ENCODE peak calls at places on chromosomes 7 and 10, in seven cellular contexts. Y, O, A, S, M, Q and H are unnamed samples.

GRCh38 chr7:29177963-29178612 is 16.5 kb upstream of the CHN2 start:
- DNase-seq in Y (no peak), O (peak), A (peak), S (no peak), M (no peak), Q (no peak), H (peak)

GRCh38 chr7:8260871-8261707 is 878 bp downstream of the ICA1 start:
- DNase-seq in Y (peak), O (peak), A (peak), S (no peak), M (no peak), Q (peak), H (peak)

GRCh38 chr10:480928-481551 is 208.4 kb downstream of the DIP2C start:
- DNase-seq in Y (peak), O (no peak), A (no peak), S (no peak), M (no peak), Q (no peak), H (no peak)

GRCh38 chr7:11716185-11716584 is 115.8 kb downstream of the THSD7A start:
- DNase-seq in Y (peak), O (no peak), A (peak), S (no peak), M (no peak), Q (no peak), H (no peak)

GRCh38 chr7:46880508-46881196 is 701.3 kb downstream of the TNS3 start:
- DNase-seq in Y (no peak), O (no peak), A (no peak), S (peak), M (no peak), Q (no peak), H (no peak)

GRCh38 chr7:110507832-110508231 is 583.1 kb upstream of the LRRN3 start:
- DNase-seq in Y (peak), O (no peak), A (no peak), S (no peak), M (no peak), Q (no peak), H (no peak)

GRCh38 chr7:66627876-66628360 is 763 bp upstream of the KCTD7 start:
- DNase-seq in Y (no peak), O (no peak), A (no peak), S (no peak), M (no peak), Q (no peak), H (peak)

GRCh38 chr7:8442295-8442813 is 8.9 kb downstream of the NXPH1 start:
- DNase-seq in Y (no peak), O (no peak), A (no peak), S (no peak), M (no peak), Q (no peak), H (no peak)

GRCh38 chr7:41122256-41122987 is 580.5 kb downstream of the INHBA start:
- DNase-seq in Y (no peak), O (no peak), A (no peak), S (no peak), M (no peak), Q (no peak), H (no peak)

GRCh38 chr10:50367732-50368131 is 116.4 kb upstream of the ASAH2 start:
- DNase-seq in Y (no peak), O (peak), A (peak), S (no peak), M (peak), Q (no peak), H (peak)

GRCh38 chr10:79192677-79193003 is 123.9 kb downstream of the ZMIZ1 start:
- DNase-seq in Y (no peak), O (no peak), A (peak), S (no peak), M (peak), Q (no peak), H (no peak)

GRCh38 chr10:122475130-122475529 is 13.8 kb downstream of the HTRA1 start:
- DNase-seq in Y (no peak), O (no peak), A (no peak), S (no peak), M (no peak), Q (no peak), H (no peak)

GRCh38 chr7:76191783-76192240 is 9.9 kb upstream of the SRRM3 start:
- DNase-seq in Y (no peak), O (no peak), A (peak), S (no peak), M (peak), Q (no peak), H (no peak)

GRCh38 chr7:120735791-120736190 is 122.2 kb downstream of the TSPAN12 start:
- DNase-seq in Y (no peak), O (no peak), A (no peak), S (no peak), M (no peak), Q (no peak), H (no peak)

GRCh38 chr10:52308251-52309031 is 5.6 kb upstream of the DKK1 start:
- DNase-seq in Y (peak), O (peak), A (peak), S (peak), M (peak), Q (peak), H (peak)

GRCh38 chr7:117946201-117946633 is 73.0 kb upstream of the CTTNBP2 start:
- DNase-seq in Y (no peak), O (no peak), A (no peak), S (no peak), M (no peak), Q (peak), H (no peak)

GRCh38 chr7:111855842-111856227 is 293.5 kb upstream of the IMMP2L start:
- DNase-seq in Y (no peak), O (no peak), A (no peak), S (no peak), M (no peak), Q (no peak), H (no peak)

GRCh38 chr7:98360221-98361124 is 40.4 kb downstream of the BAIAP2L1 start:
- DNase-seq in Y (no peak), O (no peak), A (peak), S (no peak), M (no peak), Q (no peak), H (no peak)

GRCh38 chr7:100545636-100546128 is 6.7 kb downstream of the AGFG2 start:
- DNase-seq in Y (peak), O (peak), A (peak), S (peak), M (peak), Q (no peak), H (peak)

GRCh38 chr10:86765548-86765947 is 9.1 kb downstream of the BMPR1A start:
- DNase-seq in Y (no peak), O (no peak), A (no peak), S (no peak), M (no peak), Q (no peak), H (no peak)

GRCh38 chr7:101743241-101743994 is 74.0 kb upstream of the CUX1 start:
- DNase-seq in Y (peak), O (peak), A (peak), S (peak), M (peak), Q (peak), H (peak)

GRCh38 chr10:122565766-122566206 is 5.2 kb downstream of the DMBT1 start:
- DNase-seq in Y (peak), O (peak), A (peak), S (no peak), M (peak), Q (peak), H (peak)

GRCh38 chr10:94677691-94678090 is 5.8 kb upstream of the CYP2C18 start:
- DNase-seq in Y (no peak), O (no peak), A (peak), S (no peak), M (no peak), Q (no peak), H (no peak)

GRCh38 chr7:96679886-96680285 is 29.8 kb downstream of the SEM1 start:
- DNase-seq in Y (no peak), O (no peak), A (no peak), S (no peak), M (no peak), Q (no peak), H (no peak)

GRCh38 chr10:7045891-7046599 is 364.8 kb downstream of the SFMBT2 start:
- DNase-seq in Y (no peak), O (no peak), A (no peak), S (peak), M (no peak), Q (no peak), H (peak)

GRCh38 chr10:120949511-120950102 is 98.4 kb downstream of the WDR11 start:
- DNase-seq in Y (no peak), O (no peak), A (no peak), S (no peak), M (no peak), Q (no peak), H (no peak)

GRCh38 chr7:16579216-16579615 is 52.6 kb downstream of the LRRC72 start:
- DNase-seq in Y (no peak), O (no peak), A (no peak), S (no peak), M (no peak), Q (no peak), H (no peak)

GRCh38 chr10:131128731-131129130 is 182.8 kb downstream of the TCERG1L start:
- DNase-seq in Y (no peak), O (no peak), A (no peak), S (no peak), M (no peak), Q (no peak), H (no peak)

GRCh38 chr7:143934526-143935340 is at the start of gene OR2F2:
- DNase-seq in Y (no peak), O (no peak), A (no peak), S (no peak), M (peak), Q (no peak), H (no peak)

GRCh38 chr10:6328708-6329423 is 126.1 kb downstream of the PFKFB3 start:
- DNase-seq in Y (no peak), O (no peak), A (no peak), S (no peak), M (no peak), Q (no peak), H (no peak)

DNA sequence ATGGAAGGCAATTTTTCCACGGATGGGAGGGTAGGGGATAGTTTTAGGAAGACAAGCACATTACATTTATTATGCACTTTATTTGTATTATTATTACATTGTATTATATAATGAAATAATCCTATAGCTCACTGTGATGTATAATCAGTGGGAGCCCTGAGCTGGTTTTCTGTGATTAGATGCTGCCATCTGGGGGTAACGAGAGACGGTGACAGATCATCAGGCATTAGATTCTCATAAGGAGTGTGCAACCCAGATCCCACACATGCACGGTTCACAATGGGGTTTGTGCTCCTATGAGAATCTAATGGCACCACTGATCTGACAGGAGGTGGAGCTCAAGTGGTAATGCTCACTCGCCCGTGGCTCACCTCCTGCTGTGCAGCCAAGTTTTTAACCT is 103.9 kb upstream of the STK17A start:
- DNase-seq in Y (no peak), O (no peak), A (no peak), S (no peak), M (no peak), Q (no peak), H (peak)
- TF ChIP-seq CTCF in Y (no peak), O (no peak), A (peak), S (no peak), M (no peak), Q (no peak), H (peak)

DNA sequence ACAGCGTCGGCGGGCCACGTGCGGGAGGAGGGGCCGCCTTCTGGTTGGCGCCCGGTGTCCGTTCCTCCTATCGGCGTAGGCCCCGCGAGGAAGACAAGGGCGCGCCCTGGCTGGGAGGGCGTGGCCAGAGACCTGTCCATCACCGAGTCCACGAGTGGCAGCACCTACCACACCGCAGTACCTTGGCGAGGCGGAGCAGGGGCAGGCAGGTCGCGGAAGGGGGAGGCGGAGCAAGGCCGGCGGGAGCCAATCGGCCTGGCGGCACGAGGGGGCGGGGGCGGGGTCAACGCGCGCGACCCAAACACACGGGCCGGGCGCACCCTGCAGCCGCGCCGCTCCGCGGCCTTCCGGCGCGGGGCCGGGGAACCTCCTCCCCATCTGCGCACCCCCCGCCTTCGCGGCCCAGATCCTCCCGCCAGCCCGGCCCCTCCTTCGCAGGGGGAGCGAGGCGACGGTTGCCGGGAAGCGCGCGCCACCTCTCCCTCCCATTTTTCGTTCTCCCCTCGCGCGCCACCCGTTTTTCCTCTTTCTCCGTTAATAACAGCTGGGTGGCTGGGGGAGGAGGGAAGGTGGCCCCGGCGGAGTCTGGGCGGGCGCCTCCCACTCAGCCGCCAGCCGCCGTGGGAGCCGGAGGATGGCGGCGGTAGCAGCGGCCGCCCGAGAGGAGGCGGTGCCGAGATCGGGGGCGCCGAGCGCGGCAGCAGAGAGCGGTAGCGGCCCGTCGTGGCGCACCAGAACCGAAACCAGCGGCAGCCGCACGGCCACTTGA is at the start of gene ZNRF2:
- DNase-seq in Y (peak), O (peak), A (peak), S (peak), M (peak), Q (peak), H (peak)
- TF ChIP-seq CTCF in Y (peak), O (peak), A (peak), S (peak), M (peak), Q (no peak), H (peak)

GRCh38 chr10:92592761-92593552 is at the start of gene KIF11:
- DNase-seq in Y (peak), O (peak), A (peak), S (peak), M (peak), Q (peak), H (peak)

GRCh38 chr10:92593553-92594046 is 670 bp downstream of the KIF11 start:
- DNase-seq in Y (no peak), O (no peak), A (no peak), S (no peak), M (no peak), Q (no peak), H (no peak)

GRCh38 chr10:92591550-92592140 is 1.3 kb upstream of the KIF11 start:
- DNase-seq in Y (peak), O (peak), A (peak), S (peak), M (peak), Q (peak), H (peak)

GRCh38 chr10:92594194-92594593 is 1.3 kb downstream of the KIF11 start:
- DNase-seq in Y (no peak), O (no peak), A (no peak), S (no peak), M (no peak), Q (no peak), H (no peak)

GRCh38 chr10:92590623-92591549 is 2.0 kb upstream of the KIF11 start:
- DNase-seq in Y (peak), O (peak), A (peak), S (peak), M (peak), Q (peak), H (peak)
- TF ChIP-seq CTCF in Y (no peak), O (no peak), A (no peak), S (peak), M (peak), Q (peak), H (no peak)

DNA sequence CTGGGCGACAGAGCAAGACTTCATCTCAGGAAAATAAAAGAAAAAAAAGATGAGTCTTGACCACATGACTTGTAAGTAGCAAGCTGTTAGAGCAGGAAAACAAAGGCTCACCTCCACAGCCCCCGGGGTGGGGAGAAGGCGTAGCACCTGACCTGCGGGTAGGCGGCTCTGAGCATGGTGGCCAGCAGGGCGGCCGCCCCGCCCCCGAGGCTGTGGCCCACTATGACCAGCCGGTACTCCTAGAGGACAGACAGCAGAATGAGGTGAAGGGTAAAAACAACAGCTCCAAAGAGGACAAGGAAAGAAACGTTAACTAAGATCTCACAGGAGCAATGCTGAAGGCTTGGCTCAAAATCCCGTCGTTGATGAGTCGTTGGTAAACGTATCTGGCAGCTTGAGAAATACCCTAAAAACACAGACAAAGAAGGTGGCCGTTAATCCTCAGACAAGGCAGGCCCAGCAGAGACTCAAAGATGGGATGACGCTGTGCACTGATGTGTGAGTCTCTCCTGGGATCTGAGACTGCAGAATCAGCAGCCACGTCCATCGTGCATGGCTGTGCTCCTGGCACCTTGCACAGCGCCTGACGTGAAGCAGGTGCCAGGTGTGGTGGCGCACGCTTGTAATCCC is 31.1 kb downstream of the DAGLB start:
- DNase-seq in Y (no peak), O (no peak), A (no peak), S (no peak), M (no peak), Q (no peak), H (no peak)
- TF ChIP-seq CTCF in Y (no peak), O (no peak), A (no peak), S (no peak), M (no peak), Q (no peak), H (no peak)

DNA sequence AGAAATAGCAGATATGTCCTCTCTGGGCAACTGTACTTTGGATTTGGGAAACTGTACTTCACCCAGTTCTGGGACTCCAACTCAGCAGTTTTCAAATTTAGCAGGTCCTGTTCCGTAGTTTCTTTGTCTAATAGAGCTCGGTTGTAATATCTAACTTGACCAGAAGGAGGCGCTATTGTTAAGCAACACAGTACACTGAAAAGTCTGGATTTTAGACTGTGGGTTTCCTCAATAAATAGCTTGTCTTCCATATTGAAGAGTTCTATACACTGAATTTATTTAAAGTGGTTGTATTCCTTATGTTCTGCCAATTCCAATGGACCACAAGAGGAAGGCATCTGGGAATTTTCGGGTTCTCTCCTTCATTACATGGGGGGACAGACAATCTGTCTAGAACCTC is 39.8 kb downstream of the ELFN1 start:
- DNase-seq in Y (no peak), O (no peak), A (no peak), S (no peak), M (no peak), Q (no peak), H (no peak)
- TF ChIP-seq CTCF in Y (peak), O (no peak), A (peak), S (peak), M (peak), Q (no peak), H (peak)

GRCh38 chr7:108143658-108144420 is 13.7 kb upstream of the LAMB4 start:
- DNase-seq in Y (no peak), O (no peak), A (no peak), S (no peak), M (no peak), Q (no peak), H (no peak)
- TF ChIP-seq CTCF in Y (no peak), O (no peak), A (no peak), S (peak), M (peak), Q (no peak), H (no peak)

GRCh38 chr10:84340187-84340586 is 11.8 kb downstream of the CCSER2 start:
- DNase-seq in Y (no peak), O (no peak), A (no peak), S (no peak), M (no peak), Q (no peak), H (no peak)
- TF ChIP-seq CTCF in Y (no peak), O (no peak), A (no peak), S (no peak), M (no peak), Q (no peak), H (no peak)

DNA sequence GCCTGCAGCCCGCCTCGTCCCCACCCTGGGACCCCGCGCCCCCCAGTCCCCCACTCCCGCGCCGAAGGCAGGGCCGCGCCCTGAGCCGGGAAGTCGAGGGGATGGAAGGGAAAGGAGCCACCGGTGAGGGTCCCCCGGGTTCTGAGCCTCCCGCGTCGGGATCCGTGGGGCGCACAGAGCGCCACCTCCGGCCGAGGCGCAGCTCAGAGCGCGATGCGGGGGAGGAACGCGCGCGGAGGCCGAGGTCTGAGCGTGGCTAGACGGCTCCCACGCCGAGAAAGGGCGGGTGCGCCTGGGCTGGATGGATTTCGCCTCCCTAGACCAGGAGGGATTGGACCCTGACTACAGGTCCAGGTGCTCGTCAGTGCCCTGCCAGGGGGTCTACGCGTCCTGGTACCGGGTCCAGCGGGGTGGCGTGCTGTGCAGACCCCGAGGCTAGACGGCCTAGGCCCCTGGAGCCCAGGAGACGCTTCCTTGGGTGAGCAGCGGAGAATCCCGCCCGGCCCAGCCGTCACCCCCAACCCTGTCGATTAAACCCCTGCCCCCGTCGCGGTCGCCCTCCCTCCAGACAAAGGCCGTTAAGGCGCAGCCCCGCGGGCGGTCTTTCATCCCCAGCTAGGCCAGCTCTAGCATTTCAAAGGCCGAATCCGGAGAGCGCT is 986 bp upstream of the PDGFA start:
- DNase-seq in Y (no peak), O (no peak), A (no peak), S (no peak), M (no peak), Q (no peak), H (peak)
- TF ChIP-seq CTCF in Y (no peak), O (no peak), A (no peak), S (peak), M (peak), Q (no peak), H (no peak)